ENCODE peak calls at places on chromosomes 4 and X, in five cellular contexts. N is SK-N-SH, E is K562, D is H1, P is GM12878. W is an unnamed sample.

GRCh38 chrX:55919367-55920221 is 202.0 kb downstream of the RRAGB start:
- DNase-seq in N (no peak), E (no peak), D (no peak), P (peak), W (no peak)

GRCh38 chr4:124803641-124804040 is 91.1 kb upstream of the ANKRD50 start:
- DNase-seq in N (no peak), E (no peak), D (no peak), P (no peak), W (no peak)

GRCh38 chr4:152731997-152732396 is 47.5 kb downstream of the TIGD4 start:
- DNase-seq in N (no peak), E (no peak), D (no peak), P (no peak), W (no peak)

GRCh38 chrX:148878371-148878770 is 378.0 kb downstream of the AFF2 start:
- DNase-seq in N (no peak), E (no peak), D (no peak), P (no peak), W (no peak)

GRCh38 chr4:159516556-159516955 is 413.7 kb downstream of the RAPGEF2 start:
- DNase-seq in N (no peak), E (no peak), D (no peak), P (no peak), W (no peak)

GRCh38 chr4:150874386-150875226 is 140.5 kb downstream of the LRBA start:
- DNase-seq in N (peak), E (no peak), D (no peak), P (no peak), W (no peak)

GRCh38 chr4:24856586-24856985 is 56.3 kb downstream of the CCDC149 start:
- DNase-seq in N (peak), E (no peak), D (no peak), P (peak), W (no peak)

GRCh38 chr4:7335363-7336066 is 99.2 kb downstream of the PSAPL1 start:
- DNase-seq in N (peak), E (peak), D (peak), P (peak), W (peak)

GRCh38 chrX:148536961-148537360 is 36.5 kb downstream of the AFF2 start:
- DNase-seq in N (no peak), E (no peak), D (no peak), P (no peak), W (no peak)

GRCh38 chrX:10965399-10965798 is 145.7 kb upstream of the HCCS start:
- DNase-seq in N (no peak), E (no peak), D (no peak), P (no peak), W (no peak)

GRCh38 chr4:129578336-129578735 is 482.4 kb downstream of the C4orf33 start:
- DNase-seq in N (no peak), E (no peak), D (no peak), P (no peak), W (no peak)

GRCh38 chr4:129926936-129927335 is 831.0 kb downstream of the C4orf33 start:
- DNase-seq in N (no peak), E (no peak), D (no peak), P (no peak), W (no peak)

GRCh38 chr4:162498168-162498567 is 334.4 kb upstream of the FSTL5 start:
- DNase-seq in N (no peak), E (no peak), D (no peak), P (no peak), W (no peak)

GRCh38 chrX:31588355-31588754 is 516.5 kb upstream of the FTHL17 start:
- DNase-seq in N (no peak), E (no peak), D (no peak), P (no peak), W (no peak)

GRCh38 chrX:11887175-11887574 is 129.1 kb downstream of the MSL3 start:
- DNase-seq in N (no peak), E (no peak), D (no peak), P (no peak), W (no peak)

GRCh38 chr4:174524242-174524641 is 2.0 kb upstream of the HPGD start:
- DNase-seq in N (no peak), E (peak), D (no peak), P (no peak), W (no peak)

GRCh38 chr4:150849016-150849415 is 166.1 kb downstream of the LRBA start:
- DNase-seq in N (no peak), E (no peak), D (no peak), P (no peak), W (no peak)

GRCh38 chrX:16892504-16893362 is 22.6 kb upstream of the RBBP7 start:
- DNase-seq in N (peak), E (peak), D (no peak), P (peak), W (peak)

GRCh38 chr4:15682340-15682725 is 706 bp downstream of the FAM200B start:
- DNase-seq in N (no peak), E (no peak), D (no peak), P (no peak), W (no peak)

GRCh38 chr4:22487333-22487732 is 28.5 kb downstream of the ADGRA3 start:
- DNase-seq in N (no peak), E (no peak), D (no peak), P (no peak), W (peak)

GRCh38 chrX:55210931-55211677 is 9.0 kb upstream of the PAGE5 start:
- DNase-seq in N (no peak), E (no peak), D (no peak), P (no peak), W (peak)

GRCh38 chr4:13561673-13562072 is 17.4 kb upstream of the NKX3-2 start:
- DNase-seq in N (no peak), E (no peak), D (no peak), P (no peak), W (peak)
- TF ChIP-seq USF2 in N (no peak), E (no peak), D (no peak), P (no peak), W (no peak)

DNA sequence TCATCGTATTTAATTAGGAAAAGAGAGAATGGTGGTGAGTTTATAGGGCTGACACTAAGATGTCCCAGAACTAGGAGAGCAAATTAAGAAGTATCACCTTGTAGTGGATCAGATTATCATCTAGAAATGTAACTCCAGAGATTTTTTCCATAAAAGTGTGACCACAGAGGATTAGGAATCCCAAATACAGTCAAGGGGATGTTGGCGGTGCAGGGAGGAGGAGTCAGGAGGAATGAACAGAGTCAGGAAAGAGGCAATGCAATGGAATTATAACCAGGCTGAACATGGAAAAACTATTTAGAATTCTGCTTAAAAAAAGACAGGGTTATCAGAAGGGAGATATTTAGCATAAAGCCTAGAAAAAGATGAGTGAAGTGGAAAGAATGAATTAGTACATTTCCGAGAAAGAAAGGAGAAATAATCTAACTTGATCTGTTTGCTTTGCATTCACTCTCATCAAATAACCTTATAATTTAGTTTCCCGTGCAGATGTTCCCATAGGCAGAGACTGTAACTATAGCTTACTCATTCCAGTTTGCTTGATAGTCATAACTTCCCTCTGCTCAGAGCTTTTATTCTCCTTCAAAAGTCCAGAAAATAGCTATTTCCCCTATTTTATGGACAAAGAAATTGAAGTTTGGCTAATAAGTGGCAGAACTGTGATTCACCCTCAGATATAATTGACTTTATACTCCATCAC is 56.4 kb downstream of the SCFD2 start:
- DNase-seq in N (no peak), E (no peak), D (no peak), P (no peak), W (no peak)
- TF ChIP-seq CHD2 in N (no peak), E (no peak), D (no peak), P (no peak), W (no peak)

GRCh38 chr4:98929341-98930267 is 671 bp upstream of the EIF4E start:
- DNase-seq in N (peak), E (peak), D (no peak), P (peak), W (peak)

GRCh38 chr4:98930311-98930865 is 1.5 kb upstream of the EIF4E start:
- DNase-seq in N (no peak), E (no peak), D (no peak), P (no peak), W (no peak)

GRCh38 chr4:98928505-98929340 is at the start of gene EIF4E:
- DNase-seq in N (peak), E (peak), D (peak), P (peak), W (peak)

GRCh38 chr4:98932539-98932938 is 3.6 kb upstream of the EIF4E start:
- DNase-seq in N (no peak), E (no peak), D (no peak), P (no peak), W (no peak)

DNA sequence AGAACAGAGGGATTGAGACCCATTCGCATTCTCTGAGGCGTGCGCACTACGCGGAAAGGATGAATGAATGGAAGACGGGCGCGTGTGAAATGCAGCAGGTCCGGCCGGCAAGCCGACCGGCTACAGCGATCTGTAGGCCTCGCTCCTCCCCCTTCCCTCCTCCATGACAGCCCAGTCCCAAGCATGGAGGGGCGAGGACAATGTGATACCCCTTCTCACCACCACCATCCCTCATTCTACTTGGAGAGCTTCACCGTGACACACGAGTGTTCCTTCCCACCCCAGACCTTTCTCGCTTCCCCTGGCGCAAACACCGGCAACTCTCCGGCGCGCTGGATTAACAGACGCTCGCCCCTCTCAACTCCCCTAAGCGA is 815 bp downstream of the EIF4E start:
- DNase-seq in N (peak), E (peak), D (peak), P (no peak), W (peak)
- TF ChIP-seq TAF1 in N (peak), E (peak), D (peak), P (peak), W (no peak)

GRCh38 chr4:143555676-143556075 is 42.2 kb downstream of the SMARCA5 start:
- DNase-seq in N (no peak), E (no peak), D (no peak), P (no peak), W (no peak)

GRCh38 chr4:143554728-143555597 is 41.5 kb downstream of the SMARCA5 start:
- DNase-seq in N (no peak), E (no peak), D (no peak), P (peak), W (no peak)

DNA sequence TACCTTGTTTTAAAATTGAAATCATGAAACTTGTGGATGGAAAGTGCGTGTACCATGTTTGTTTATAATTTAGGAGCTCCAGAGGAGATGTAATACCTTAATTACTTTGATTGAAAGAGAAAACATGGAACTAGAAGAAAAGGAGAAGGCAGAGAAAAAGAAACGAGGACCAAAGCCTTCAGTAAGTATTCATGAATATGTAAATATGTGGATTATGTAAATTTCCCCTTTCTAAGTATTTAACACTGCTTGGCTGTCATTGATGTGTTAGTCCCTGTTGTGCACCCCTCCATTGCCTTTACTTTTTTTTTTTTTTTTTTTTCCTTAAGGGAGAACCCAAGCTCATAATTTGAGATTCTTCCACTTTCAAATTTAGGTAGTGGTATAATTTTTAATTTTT is 36.4 kb downstream of the SMARCA5 start:
- DNase-seq in N (no peak), E (no peak), D (no peak), P (no peak), W (no peak)
- TF ChIP-seq USF2 in N (no peak), E (no peak), D (no peak), P (no peak), W (no peak)

GRCh38 chr4:80202784-80203553 is 5.7 kb downstream of the PRDM8 start:
- DNase-seq in N (no peak), E (no peak), D (no peak), P (no peak), W (no peak)
- TF ChIP-seq CHD2 in N (no peak), E (no peak), D (no peak), P (no peak), W (no peak)

GRCh38 chrX:154457491-154458115 is 478 bp upstream of the PLXNA3 start:
- DNase-seq in N (peak), E (peak), D (no peak), P (no peak), W (no peak)
- TF ChIP-seq TAF1 in N (no peak), E (no peak), D (no peak), P (no peak), W (no peak)

GRCh38 chrX:47168495-47169073 is 23.6 kb downstream of the RBM10 start:
- DNase-seq in N (no peak), E (no peak), D (no peak), P (no peak), W (no peak)
- TF ChIP-seq USF2 in N (no peak), E (no peak), D (no peak), P (no peak), W (no peak)

GRCh38 chr4:98745372-98745771 is 87.0 kb upstream of the TSPAN5 start:
- DNase-seq in N (peak), E (peak), D (no peak), P (no peak), W (peak)
- TF ChIP-seq CHD2 in N (no peak), E (no peak), D (no peak), P (no peak), W (no peak)

DNA sequence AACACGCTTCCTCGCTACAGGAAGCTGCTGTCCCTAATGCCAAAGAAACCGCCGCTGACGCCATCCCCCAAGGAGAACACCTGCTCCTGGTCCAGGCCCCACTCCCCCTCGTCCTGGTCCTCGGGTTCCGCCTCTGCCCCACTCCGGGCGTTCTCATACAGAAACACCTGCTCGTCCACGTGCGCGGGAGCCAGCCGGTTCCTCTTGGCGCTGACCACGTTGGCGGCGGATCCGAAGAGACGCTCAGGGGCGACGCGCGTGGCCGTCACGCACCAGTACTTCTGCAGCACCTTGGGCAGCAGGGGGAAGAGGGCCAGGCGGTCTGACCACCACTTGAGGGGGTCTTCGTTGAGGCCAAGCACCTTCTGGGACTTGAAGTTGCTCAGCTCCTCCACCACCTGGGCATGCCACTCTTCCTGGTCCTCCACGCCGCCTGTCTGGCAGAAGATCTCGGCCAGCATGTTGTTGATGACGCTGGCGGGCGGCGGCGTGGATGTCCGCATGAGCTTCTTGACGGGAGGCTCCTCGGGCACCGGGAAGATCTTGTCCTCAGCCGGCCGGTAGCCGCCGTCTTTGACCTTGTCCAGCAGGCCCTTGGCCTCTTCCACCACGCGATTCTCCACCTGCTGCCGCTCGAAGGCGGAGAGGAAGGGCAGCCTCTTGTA is 12.0 kb downstream of the DHRSX start:
- DNase-seq in N (no peak), E (no peak), D (no peak), P (no peak), W (no peak)
- TF ChIP-seq TAF1 in N (no peak), E (no peak), D (no peak), P (no peak), W (no peak)

DNA sequence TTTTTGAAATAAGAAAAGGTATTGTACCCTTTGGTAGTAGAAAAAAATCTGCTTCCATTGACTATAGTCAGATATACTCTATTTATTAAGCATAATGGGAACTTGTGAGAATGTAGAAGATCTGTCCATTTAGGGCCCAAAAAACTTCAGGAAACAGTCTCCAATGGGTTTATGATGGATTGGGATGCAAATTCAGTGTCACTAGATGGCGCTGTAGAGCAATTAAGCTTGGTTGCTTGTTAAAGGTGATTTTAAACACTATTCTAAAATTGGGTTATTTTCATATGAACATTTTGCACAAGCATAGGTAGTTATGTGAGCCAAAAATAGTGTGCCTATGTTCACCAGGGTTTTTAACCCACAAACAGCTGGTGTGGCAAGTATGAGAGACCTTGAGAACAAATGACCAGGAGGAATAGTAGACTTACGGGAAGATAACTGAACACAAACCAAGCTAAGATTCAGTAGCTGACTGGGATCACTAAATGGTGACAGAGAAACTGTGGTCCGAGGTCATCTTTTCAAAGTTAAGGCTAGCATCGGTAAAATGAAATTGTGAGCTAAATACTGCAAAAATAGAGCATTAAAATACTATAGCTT is 80.3 kb upstream of the LSM6 start:
- DNase-seq in N (peak), E (peak), D (peak), P (no peak), W (peak)
- TF ChIP-seq USF2 in N (no peak), E (no peak), D (no peak), P (no peak), W (no peak)

W was measured in HepG2.